ENCODE peak calls at places on chromosomes 16 and 17, in five cellular contexts. U, F, K, R and Y are unnamed samples.
A peak's percentile ranks its signal among the peaks of the same experiment; 100 is the strongest.

GRCh38 chr17:40550608-40551007 is 14.7 kb downstream of the CCR7 start:
- DNase-seq in K (no peak), R (peak; percentile 73), F (no peak), U (no peak), Y (peak; percentile 4)

GRCh38 chr17:31595666-31596381 is 204.3 kb downstream of the RAB11FIP4 start:
- DNase-seq in R (no peak), K (no peak), U (no peak), F (no peak), Y (no peak)

GRCh38 chr16:79466111-79466510 is 134.4 kb downstream of the MAF start:
- DNase-seq in K (no peak), F (no peak), U (no peak), R (no peak), Y (no peak)

GRCh38 chr16:28623172-28623711 is 13.4 kb upstream of the SULT1A1 start:
- DNase-seq in U (no peak), F (peak; percentile 1), K (peak; percentile 24), R (peak; percentile 32), Y (peak; percentile 64)

GRCh38 chr16:9627427-9627826 is 536.0 kb downstream of the HAPSTR1 start:
- DNase-seq in F (no peak), R (no peak), K (no peak), U (no peak), Y (no peak)

GRCh38 chr16:8644513-8645140 is 23.1 kb downstream of the METTL22 start:
- DNase-seq in R (no peak), K (no peak), U (no peak), F (no peak), Y (no peak)

GRCh38 chr17:40532520-40533253 is 31.3 kb upstream of the TNS4 start:
- DNase-seq in K (peak; percentile 94), R (peak; percentile 63), F (no peak), U (no peak), Y (peak; percentile 0)

GRCh38 chr17:70804161-70804560 is 634.8 kb downstream of the KCNJ2 start:
- DNase-seq in K (no peak), F (no peak), R (no peak), U (no peak), Y (no peak)

GRCh38 chr17:63675607-63676539 is 24.1 kb downstream of the LIMD2 start:
- DNase-seq in R (peak; percentile 40), K (peak; percentile 99), F (peak; percentile 64), U (no peak), Y (no peak)

GRCh38 chr17:59154721-59155438 is at the start of gene SKA2:
- DNase-seq in R (peak; percentile 100), F (peak; percentile 92), K (no peak), U (peak; percentile 92), Y (peak; percentile 97)

GRCh38 chr17:75720656-75721462 is at the start of gene ITGB4:
- DNase-seq in F (peak; percentile 94), U (peak; percentile 84), K (peak; percentile 30), R (peak; percentile 42), Y (peak; percentile 87)

GRCh38 chr16:3509470-3509928 is 8.7 kb downstream of the CLUAP1 start:
- DNase-seq in R (no peak), K (no peak), F (no peak), U (no peak), Y (no peak)

GRCh38 chr17:45364531-45365390 is 47.9 kb upstream of the MAP3K14 start:
- DNase-seq in F (no peak), K (peak; percentile 30), R (peak; percentile 44), U (peak; percentile 75), Y (peak; percentile 79)

GRCh38 chr16:17270111-17270510 is 200.6 kb downstream of the XYLT1 start:
- DNase-seq in K (no peak), R (no peak), U (no peak), F (no peak), Y (no peak)

GRCh38 chr16:2278272-2278608 is 10.3 kb upstream of the RNPS1 start:
- DNase-seq in U (no peak), R (no peak), K (no peak), F (no peak), Y (peak; percentile 41)

GRCh38 chr16:13390093-13390985 is 488.9 kb downstream of the SHISA9 start:
- DNase-seq in F (no peak), U (no peak), K (no peak), R (no peak), Y (no peak)

GRCh38 chr16:69132424-69133252 is at the start of the genes CHTF8 and UTP4:
- DNase-seq in R (peak; percentile 88), K (peak; percentile 74), F (peak; percentile 83), U (no peak), Y (peak; percentile 81)

GRCh38 chr16:8026450-8026849 is 563.9 kb downstream of the TMEM114 start:
- DNase-seq in F (peak; percentile 24), U (peak; percentile 69), R (no peak), K (no peak), Y (no peak)

GRCh38 chr16:50769-51591 is 2.4 kb downstream of the POLR3K start:
- DNase-seq in F (no peak), R (no peak), K (no peak), U (no peak), Y (no peak)

GRCh38 chr17:62702746-62703268 is 75.3 kb downstream of the MRC2 start:
- DNase-seq in U (no peak), K (no peak), R (no peak), F (no peak), Y (no peak)

GRCh38 chr17:45814622-45815606 is 29.8 kb upstream of the SPPL2C start:
- DNase-seq in K (no peak), R (no peak), U (no peak), F (no peak), Y (no peak)

GRCh38 chr17:33023790-33024189 is 32.1 kb downstream of the SPACA3 start:
- DNase-seq in U (peak; percentile 37), K (no peak), F (no peak), R (no peak), Y (no peak)
- TF ChIP-seq JUN in U (no peak), K (no peak), F (no peak), R (no peak), Y (no peak)

GRCh38 chr16:49956915-49957314 is 68.1 kb upstream of the CNEP1R1 start:
- DNase-seq in U (no peak), F (no peak), K (no peak), R (no peak), Y (no peak)
- TF ChIP-seq CTCF in U (no peak), F (no peak), K (no peak), R (no peak), Y (no peak)

GRCh38 chr17:27417596-27418365 is 38.5 kb upstream of the KSR1 start:
- DNase-seq in K (no peak), R (no peak), U (no peak), F (no peak), Y (no peak)
- TF ChIP-seq JUN in K (no peak), R (no peak), U (no peak), F (no peak), Y (no peak)

GRCh38 chr17:14006249-14006942 is 62.9 kb upstream of the COX10 start:
- DNase-seq in U (no peak), K (no peak), R (no peak), F (no peak), Y (no peak)
- TF ChIP-seq CTCF in U (no peak), K (no peak), R (no peak), F (no peak), Y (no peak)